ENCODE peak calls at places on chromosome X, in nine cellular contexts. A is HTR-8/SVneo; F is WERI-Rb-1; S is coronary artery; L is M059J; D is activated gamma-delta T cell treated with anti-CD3 and anti-CD28 coated beads, Interleukin-2, amount 50 U/mL, for 16 hours; G is SW480; X is RWPE1; Y is T-helper 9 cell. Z is an unnamed sample.

GRCh38 chrX:39928704-39929439 is 168.9 kb downstream of the BCOR start:
- DNase-seq in A (peak; percentile 25), F (no peak), S (no peak), L (no peak), D (no peak), G (no peak), X (peak; percentile 58), Y (no peak), Z (no peak)

GRCh38 chrX:43655961-43656494 is at the start of gene MAOA:
- DNase-seq in A (peak; percentile 24), F (peak; percentile 56), S (peak; percentile 81), L (peak; percentile 50), D (no peak), G (peak; percentile 6), X (peak; percentile 38), Y (peak; percentile 35), Z (peak; percentile 15)

GRCh38 chrX:100747090-100747489 is 15.2 kb upstream of the SYTL4 start:
- DNase-seq in A (no peak), F (no peak), S (no peak), L (peak; percentile 11), D (no peak), G (no peak), X (no peak), Y (no peak), Z (no peak)

GRCh38 chrX:141638601-141639000 is 49.1 kb downstream of the SPANXA2 start:
- DNase-seq in A (no peak), F (no peak), S (no peak), L (no peak), D (no peak), G (no peak), X (no peak), Y (no peak), Z (no peak)

GRCh38 chrX:100645106-100645505 is 1.1 kb downstream of the SRPX2 start:
- DNase-seq in A (no peak), F (no peak), S (no peak), L (peak; percentile 92), D (no peak), G (no peak), X (no peak), Y (no peak), Z (peak; percentile 41)

GRCh38 chrX:123736333-123736921 is 3.6 kb upstream of the THOC2 start:
- DNase-seq in A (no peak), F (peak; percentile 12), S (no peak), L (peak; percentile 87), D (no peak), G (no peak), X (no peak), Y (no peak), Z (no peak)

GRCh38 chrX:11010476-11010875 is 100.7 kb upstream of the HCCS start:
- DNase-seq in A (no peak), F (no peak), S (no peak), L (no peak), D (no peak), G (no peak), X (no peak), Y (no peak), Z (no peak)

GRCh38 chrX:119516157-119516702 is 48.0 kb downstream of the SLC25A5 start:
- DNase-seq in A (peak; percentile 77), F (peak; percentile 33), S (no peak), L (peak; percentile 71), D (peak; percentile 3), G (peak; percentile 63), X (peak; percentile 54), Y (no peak), Z (peak; percentile 44)

GRCh38 chrX:8364369-8365141 is 100.1 kb upstream of the VCX3B start:
- DNase-seq in A (peak; percentile 7), F (peak; percentile 75), S (no peak), L (no peak), D (no peak), G (peak; percentile 22), X (peak; percentile 1), Y (no peak), Z (peak; percentile 34)

GRCh38 chrX:9614016-9614415 is 149.2 kb downstream of the TBL1X start:
- DNase-seq in A (no peak), F (no peak), S (no peak), L (peak; percentile 88), D (no peak), G (no peak), X (no peak), Y (no peak), Z (peak; percentile 39)

GRCh38 chrX:108268434-108269080 is 169.7 kb downstream of the COL4A6 start:
- DNase-seq in A (no peak), F (no peak), S (no peak), L (peak; percentile 45), D (no peak), G (no peak), X (no peak), Y (no peak), Z (no peak)

GRCh38 chrX:100643943-100644587 is at the start of gene SRPX2:
- DNase-seq in A (peak; percentile 14), F (no peak), S (no peak), L (peak; percentile 92), D (no peak), G (peak; percentile 49), X (peak; percentile 64), Y (no peak), Z (peak; percentile 77)

GRCh38 chrX:53280703-53281320 is 572 bp downstream of the IQSEC2 start:
- DNase-seq in A (peak; percentile 10), F (no peak), S (no peak), L (peak; percentile 87), D (no peak), G (no peak), X (peak; percentile 29), Y (no peak), Z (no peak)

GRCh38 chrX:20487227-20487626 is 220.5 kb upstream of the RPS6KA3 start:
- DNase-seq in A (peak; percentile 65), F (no peak), S (no peak), L (peak; percentile 56), D (no peak), G (no peak), X (peak; percentile 20), Y (no peak), Z (no peak)

GRCh38 chrX:148501121-148502066 is 977 bp downstream of the AFF2 start:
- DNase-seq in A (no peak), F (peak; percentile 22), S (no peak), L (no peak), D (no peak), G (no peak), X (no peak), Y (no peak), Z (no peak)

GRCh38 chrX:78725257-78725656 is 22.3 kb upstream of the LPAR4 start:
- DNase-seq in A (no peak), F (no peak), S (no peak), L (peak; percentile 5), D (no peak), G (no peak), X (no peak), Y (no peak), Z (no peak)

GRCh38 chrX:123849096-123849495 is 10.8 kb upstream of the XIAP start:
- DNase-seq in A (no peak), F (no peak), S (no peak), L (no peak), D (no peak), G (no peak), X (no peak), Y (no peak), Z (no peak)

GRCh38 chrX:110407910-110408545 is 49.4 kb downstream of the RTL9 start:
- DNase-seq in A (no peak), F (peak; percentile 53), S (no peak), L (peak; percentile 75), D (peak; percentile 28), G (peak; percentile 51), X (peak; percentile 29), Y (peak; percentile 22), Z (peak; percentile 28)

GRCh38 chrX:48958635-48959094 is 1.3 kb upstream of the OTUD5 start:
- DNase-seq in A (no peak), F (peak; percentile 30), S (peak; percentile 80), L (peak; percentile 79), D (no peak), G (peak; percentile 35), X (no peak), Y (no peak), Z (peak; percentile 49)

GRCh38 chrX:104482757-104483156 is 83.2 kb upstream of the IL1RAPL2 start:
- DNase-seq in A (no peak), F (no peak), S (no peak), L (no peak), D (no peak), G (peak; percentile 22), X (no peak), Y (no peak), Z (no peak)

Z was measured in SJSA1.